ENCODE peak calls at places on chromosomes 2 and 18, in ten cellular contexts. One of them, this sample, is unnamed.

GRCh38 chr2:111139637-111140317 is 19.1 kb downstream of the BCL2L11 start:
- DNase-seq in vagina: no peak
- DNase-seq in pons: no peak
- DNase-seq in LHCN-M2: peak
- DNase-seq in RPMI7951: peak
- DNase-seq in ACHN: no peak
- DNase-seq in amygdala: no peak
- DNase-seq in stimulated activated CD8-positive, alpha-beta memory T cell treated with anti-CD3 and anti-CD28 coated beads, Interleukin-4, amount 100 ng/mL, for 4 hours: no peak
- DNase-seq in EL: no peak
- DNase-seq in stimulated activated CD4-positive, alpha-beta T cell treated with anti-CD3 and anti-CD28 coated beads, Interleukin-15, amount 100 ng/mL, for 1 hour: no peak
- DNase-seq in this sample: no peak

GRCh38 chr2:33412920-33413319 is 63.5 kb upstream of the RASGRP3 start:
- DNase-seq in vagina: no peak
- DNase-seq in stimulated activated CD4-positive, alpha-beta T cell treated with anti-CD3 and anti-CD28 coated beads, Interleukin-15, amount 100 ng/mL, for 1 hour: no peak
- DNase-seq in pons: peak
- DNase-seq in ACHN: peak
- DNase-seq in EL: peak
- DNase-seq in RPMI7951: peak
- DNase-seq in amygdala: no peak
- DNase-seq in LHCN-M2: peak
- DNase-seq in stimulated activated CD8-positive, alpha-beta memory T cell treated with anti-CD3 and anti-CD28 coated beads, Interleukin-4, amount 100 ng/mL, for 4 hours: no peak
- DNase-seq in this sample: no peak

GRCh38 chr18:41617592-41617991 is 337.4 kb upstream of the PIK3C3 start:
- DNase-seq in vagina: no peak
- DNase-seq in EL: no peak
- DNase-seq in RPMI7951: no peak
- DNase-seq in amygdala: no peak
- DNase-seq in ACHN: no peak
- DNase-seq in stimulated activated CD4-positive, alpha-beta T cell treated with anti-CD3 and anti-CD28 coated beads, Interleukin-15, amount 100 ng/mL, for 1 hour: no peak
- DNase-seq in stimulated activated CD8-positive, alpha-beta memory T cell treated with anti-CD3 and anti-CD28 coated beads, Interleukin-4, amount 100 ng/mL, for 4 hours: no peak
- DNase-seq in LHCN-M2: no peak
- DNase-seq in pons: no peak
- DNase-seq in this sample: no peak

GRCh38 chr2:102664439-102665042 is 45.2 kb downstream of the SLC9A2 start:
- DNase-seq in RPMI7951: peak
- DNase-seq in ACHN: no peak
- DNase-seq in stimulated activated CD4-positive, alpha-beta T cell treated with anti-CD3 and anti-CD28 coated beads, Interleukin-15, amount 100 ng/mL, for 1 hour: no peak
- DNase-seq in LHCN-M2: no peak
- DNase-seq in vagina: no peak
- DNase-seq in stimulated activated CD8-positive, alpha-beta memory T cell treated with anti-CD3 and anti-CD28 coated beads, Interleukin-4, amount 100 ng/mL, for 4 hours: no peak
- DNase-seq in EL: no peak
- DNase-seq in pons: no peak
- DNase-seq in amygdala: no peak
- DNase-seq in this sample: no peak

GRCh38 chr2:10814142-10814541 is 1.6 kb upstream of the PDIA6 start:
- DNase-seq in LHCN-M2: no peak
- DNase-seq in stimulated activated CD4-positive, alpha-beta T cell treated with anti-CD3 and anti-CD28 coated beads, Interleukin-15, amount 100 ng/mL, for 1 hour: no peak
- DNase-seq in RPMI7951: no peak
- DNase-seq in stimulated activated CD8-positive, alpha-beta memory T cell treated with anti-CD3 and anti-CD28 coated beads, Interleukin-4, amount 100 ng/mL, for 4 hours: no peak
- DNase-seq in pons: no peak
- DNase-seq in vagina: no peak
- DNase-seq in EL: no peak
- DNase-seq in ACHN: no peak
- DNase-seq in amygdala: no peak
- DNase-seq in this sample: no peak

GRCh38 chr2:186346216-186346615 is 139.8 kb upstream of the ZC3H15 start:
- DNase-seq in RPMI7951: no peak
- DNase-seq in EL: no peak
- DNase-seq in LHCN-M2: no peak
- DNase-seq in stimulated activated CD8-positive, alpha-beta memory T cell treated with anti-CD3 and anti-CD28 coated beads, Interleukin-4, amount 100 ng/mL, for 4 hours: no peak
- DNase-seq in vagina: no peak
- DNase-seq in amygdala: no peak
- DNase-seq in stimulated activated CD4-positive, alpha-beta T cell treated with anti-CD3 and anti-CD28 coated beads, Interleukin-15, amount 100 ng/mL, for 1 hour: no peak
- DNase-seq in ACHN: no peak
- DNase-seq in pons: no peak
- DNase-seq in this sample: no peak

GRCh38 chr18:58088723-58089074 is 44.7 kb downstream of the NEDD4L start:
- DNase-seq in pons: no peak
- DNase-seq in stimulated activated CD4-positive, alpha-beta T cell treated with anti-CD3 and anti-CD28 coated beads, Interleukin-15, amount 100 ng/mL, for 1 hour: no peak
- DNase-seq in LHCN-M2: no peak
- DNase-seq in vagina: no peak
- DNase-seq in ACHN: no peak
- DNase-seq in amygdala: no peak
- DNase-seq in EL: no peak
- DNase-seq in stimulated activated CD8-positive, alpha-beta memory T cell treated with anti-CD3 and anti-CD28 coated beads, Interleukin-4, amount 100 ng/mL, for 4 hours: no peak
- DNase-seq in RPMI7951: no peak
- DNase-seq in this sample: no peak

GRCh38 chr2:140454717-140455116 is 1674.5 kb upstream of the NXPH2 start:
- DNase-seq in amygdala: no peak
- DNase-seq in stimulated activated CD4-positive, alpha-beta T cell treated with anti-CD3 and anti-CD28 coated beads, Interleukin-15, amount 100 ng/mL, for 1 hour: no peak
- DNase-seq in stimulated activated CD8-positive, alpha-beta memory T cell treated with anti-CD3 and anti-CD28 coated beads, Interleukin-4, amount 100 ng/mL, for 4 hours: no peak
- DNase-seq in vagina: no peak
- DNase-seq in ACHN: peak
- DNase-seq in LHCN-M2: peak
- DNase-seq in RPMI7951: peak
- DNase-seq in pons: peak
- DNase-seq in EL: no peak
- DNase-seq in this sample: no peak

GRCh38 chr2:17257194-17257909 is 260.9 kb downstream of the RAD51AP2 start:
- DNase-seq in vagina: no peak
- DNase-seq in LHCN-M2: peak
- DNase-seq in amygdala: no peak
- DNase-seq in EL: no peak
- DNase-seq in ACHN: no peak
- DNase-seq in stimulated activated CD4-positive, alpha-beta T cell treated with anti-CD3 and anti-CD28 coated beads, Interleukin-15, amount 100 ng/mL, for 1 hour: no peak
- DNase-seq in stimulated activated CD8-positive, alpha-beta memory T cell treated with anti-CD3 and anti-CD28 coated beads, Interleukin-4, amount 100 ng/mL, for 4 hours: no peak
- DNase-seq in RPMI7951: peak
- DNase-seq in pons: no peak
- DNase-seq in this sample: no peak